ENCODE peak calls at places on chromosomes 1 and 21, in five cellular contexts. T is mammary epithelial cell, F is hepatocyte, J is GM23248, B is neural progenitor cell. V is an unnamed sample.

GRCh38 chr1:230572121-230573083 is 69.9 kb upstream of the COG2 start:
- DNase-seq in B (no peak), J (peak; percentile 5), T (peak; percentile 8), F (peak; percentile 46), V (no peak)

GRCh38 chr1:68815632-68816031 is 318.8 kb upstream of the DEPDC1 start:
- DNase-seq in F (no peak), J (no peak), T (no peak), B (no peak), V (no peak)

GRCh38 chr1:51630922-51631321 is 14.0 kb downstream of the OSBPL9 start:
- DNase-seq in J (no peak), T (no peak), F (no peak), B (no peak), V (no peak)

GRCh38 chr1:31154000-31154631 is 85.6 kb downstream of the NKAIN1 start:
- DNase-seq in J (peak; percentile 65), B (no peak), T (peak; percentile 33), F (no peak), V (peak; percentile 33)

GRCh38 chr1:203644661-203645510 is 18.3 kb downstream of the ATP2B4 start:
- DNase-seq in F (no peak), T (peak; percentile 76), B (no peak), J (peak; percentile 92), V (no peak)

GRCh38 chr1:231631717-231632116 is 5.1 kb downstream of the DISC1 start:
- DNase-seq in T (no peak), F (no peak), J (no peak), B (no peak), V (no peak)

GRCh38 chr1:204763773-204764427 is 78.4 kb upstream of the LRRN2 start:
- DNase-seq in F (peak; percentile 93), B (peak; percentile 91), J (peak; percentile 94), T (peak; percentile 67), V (peak; percentile 19)

GRCh38 chr1:165162671-165163241 is 193.8 kb downstream of the LMX1A start:
- DNase-seq in J (peak; percentile 6), T (peak; percentile 93), F (peak; percentile 29), B (peak; percentile 15), V (peak; percentile 66)

GRCh38 chr1:96355961-96356360 is 365.6 kb upstream of the PTBP2 start:
- DNase-seq in J (no peak), F (no peak), T (no peak), B (no peak), V (no peak)

GRCh38 chr1:96360036-96360795 is 361.4 kb upstream of the PTBP2 start:
- DNase-seq in J (peak; percentile 61), T (peak; percentile 37), F (no peak), B (no peak), V (no peak)

GRCh38 chr1:96357132-96357531 is 364.5 kb upstream of the PTBP2 start:
- DNase-seq in T (peak; percentile 53), F (no peak), J (no peak), B (no peak), V (no peak)

GRCh38 chr1:96361251-96361856 is 360.2 kb upstream of the PTBP2 start:
- DNase-seq in F (no peak), B (no peak), J (no peak), T (no peak), V (no peak)

DNA sequence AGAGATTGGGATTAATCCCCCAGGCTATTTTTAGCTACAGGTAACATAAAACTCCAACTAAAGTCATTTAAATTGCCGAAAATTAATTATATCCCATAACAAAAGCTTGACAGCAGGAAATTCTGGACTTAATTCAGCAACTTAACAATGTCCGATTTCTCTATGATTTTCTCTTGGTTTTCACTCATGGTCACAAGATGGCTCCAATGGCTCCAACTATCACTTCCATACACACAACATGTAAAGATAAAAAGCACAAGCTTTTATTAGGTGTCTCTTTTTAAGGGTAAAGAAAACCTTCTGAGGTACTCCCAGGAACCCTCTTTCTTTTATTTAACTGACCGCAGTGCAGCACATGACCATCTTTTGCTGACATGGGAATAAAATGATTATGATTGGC is 363.5 kb upstream of the PTBP2 start:
- DNase-seq in J (no peak), B (no peak), T (no peak), F (no peak), V (no peak)
- TF ChIP-seq EZH2 in J (no peak), B (no peak), T (no peak), F (no peak), V (no peak)

DNA sequence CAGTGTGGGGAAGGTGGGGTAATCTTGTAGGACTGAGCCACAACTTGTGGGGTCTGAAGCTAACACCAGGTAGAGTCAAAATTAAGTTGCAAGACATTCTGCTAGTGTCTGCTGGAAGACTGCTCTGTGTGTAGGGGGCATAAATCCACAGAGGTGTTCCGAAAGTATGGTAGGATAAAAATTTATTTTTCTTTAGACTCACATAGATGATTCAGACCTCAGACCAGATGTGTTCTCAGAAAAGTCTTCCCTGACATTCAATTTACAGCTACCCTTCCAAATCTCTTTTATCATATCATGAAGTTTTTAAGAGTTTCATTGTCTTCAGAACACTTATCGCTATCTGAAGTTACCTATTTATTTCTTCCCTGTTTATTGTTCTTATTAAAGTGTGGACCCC is 21.3 kb downstream of the DUSP10 start:
- DNase-seq in F (no peak), T (no peak), J (no peak), B (no peak), V (no peak)
- H3K4me1 ChIP-seq in F (peaks cover 35% of the 10 kb centered on the region), T (peaks cover 50% of the 10 kb centered on the region), J (peaks cover 72% of the 10 kb centered on the region), B (peaks cover 8% of the 10 kb centered on the region), V (peaks cover 10% of the 10 kb centered on the region)

GRCh38 chr21:15355066-15355465 is 290.3 kb upstream of the NRIP1 start:
- DNase-seq in J (no peak), T (no peak), F (no peak), B (no peak), V (no peak)
- TF ChIP-seq EZH2 in J (no peak), T (no peak), F (no peak), B (no peak), V (no peak)

GRCh38 chr1:234987415-234988159 is 141.1 kb downstream of the TOMM20 start:
- DNase-seq in J (peak; percentile 84), B (peak; percentile 73), F (peak; percentile 73), T (peak; percentile 72), V (no peak)
- H3K4me1 ChIP-seq in J (peaks cover 50% of the 10 kb centered on the region), B (peaks cover 25% of the 10 kb centered on the region), F (peaks cover 24% of the 10 kb centered on the region), T (peaks cover 22% of the 10 kb centered on the region), V (peaks cover 16% of the 10 kb centered on the region)

V was measured in keratinocyte.